ENCODE peak calls at places on chromosomes 11 and 22, in six cellular contexts. I, X, H, O, N and G are unnamed samples.

GRCh38 chr11:116471608-116472007 is 301.2 kb downstream of the BUD13 start:
- DNase-seq in I (no peak), X (peak; percentile 3), H (peak; percentile 10), O (no peak), N (no peak), G (no peak)

GRCh38 chr11:113664069-113664980 is 41.8 kb downstream of the TMPRSS5 start:
- DNase-seq in I (no peak), X (peak; percentile 40), H (peak; percentile 57), O (no peak), N (no peak), G (no peak)

GRCh38 chr11:126890561-126890960 is 110.0 kb downstream of the KIRREL3 start:
- DNase-seq in I (no peak), X (no peak), H (no peak), O (no peak), N (no peak), G (no peak)

GRCh38 chr11:57432714-57433163 is 5.8 kb upstream of the SLC43A3 start:
- DNase-seq in I (no peak), X (no peak), H (peak; percentile 50), O (no peak), N (no peak), G (no peak)

GRCh38 chr22:23305321-23305910 is 125.1 kb downstream of the BCR start:
- DNase-seq in I (peak; percentile 84), X (no peak), H (peak; percentile 13), O (no peak), N (no peak), G (no peak)

GRCh38 chr22:50403701-50404101 is 60.6 kb downstream of the PPP6R2 start:
- DNase-seq in I (peak; percentile 85), X (no peak), H (no peak), O (no peak), N (peak; percentile 85), G (no peak)

GRCh38 chr11:2582958-2583604 is 116.7 kb downstream of the KCNQ1OT1 start:
- DNase-seq in I (peak; percentile 62), X (no peak), H (no peak), O (no peak), N (peak; percentile 26), G (no peak)

GRCh38 chr22:39266398-39267030 is 21.7 kb upstream of the PDGFB start:
- DNase-seq in I (no peak), X (no peak), H (no peak), O (no peak), N (peak; percentile 57), G (no peak)

GRCh38 chr22:50286275-50286674 is 16.1 kb upstream of the MAPK11 start:
- DNase-seq in I (no peak), X (no peak), H (no peak), O (no peak), N (no peak), G (no peak)

GRCh38 chr11:5658318-5658717 is 26.6 kb downstream of the TRIM5 start:
- DNase-seq in I (no peak), X (no peak), H (no peak), O (no peak), N (no peak), G (no peak)

GRCh38 chr22:42887114-42887513 is 30.0 kb upstream of the ARFGAP3 start:
- DNase-seq in I (no peak), X (no peak), H (no peak), O (no peak), N (no peak), G (no peak)

GRCh38 chr11:77147668-77148321 is 19.7 kb downstream of the MYO7A start:
- DNase-seq in I (no peak), X (no peak), H (no peak), O (peak; percentile 9), N (no peak), G (no peak)

GRCh38 chr22:30214703-30215405 is 31.7 kb downstream of the LIF start:
- DNase-seq in I (no peak), X (no peak), H (no peak), O (no peak), N (no peak), G (no peak)

GRCh38 chr11:111631034-111631665 is 28.9 kb downstream of the SIK2 start:
- DNase-seq in I (no peak), X (no peak), H (no peak), O (no peak), N (no peak), G (no peak)

DNA sequence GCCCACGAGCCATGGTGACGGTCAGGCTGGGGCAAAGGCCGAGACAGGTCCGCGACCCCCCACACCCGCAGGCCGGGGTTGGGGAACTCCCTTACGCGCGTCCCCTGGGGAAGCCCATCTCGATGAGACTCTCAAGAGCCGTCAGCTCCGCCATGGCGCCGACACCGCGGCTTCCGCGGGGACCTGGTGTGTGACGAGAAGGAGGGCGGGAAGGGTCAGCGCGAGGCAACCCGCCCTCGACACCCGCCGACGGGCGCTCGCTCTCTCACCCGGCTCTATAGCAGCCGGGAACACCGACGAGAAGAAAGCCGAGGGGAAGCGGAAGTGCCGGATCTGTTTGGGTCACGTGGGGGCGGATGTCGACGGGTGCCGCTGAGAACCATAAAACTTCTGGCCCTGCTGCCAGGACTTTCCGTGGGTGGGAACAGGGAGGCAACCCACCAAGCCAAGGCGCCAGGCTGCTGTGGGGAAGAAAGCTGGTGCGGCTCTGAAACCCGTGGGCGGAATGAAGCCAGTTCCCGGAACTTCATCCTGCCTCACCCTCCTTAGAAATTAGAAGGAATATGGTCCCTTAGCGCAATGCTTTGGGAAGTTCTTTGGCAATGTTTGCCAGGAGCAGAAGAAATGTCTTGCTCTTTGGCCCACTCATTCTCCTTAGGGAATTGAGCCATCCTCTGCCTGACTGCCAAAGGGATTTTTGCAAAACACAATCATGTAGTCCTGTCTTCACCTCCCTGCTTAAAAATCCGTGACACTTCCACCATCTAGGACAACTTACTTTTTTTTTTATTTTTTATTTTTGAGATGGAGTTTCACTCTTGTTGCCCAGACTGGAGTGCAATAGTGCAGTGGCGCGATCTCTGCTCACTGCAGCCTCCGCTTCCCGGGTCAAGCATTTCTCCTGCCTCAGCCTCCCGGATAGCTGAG is at the start of gene UBXN1:
- DNase-seq in I (peak; percentile 94), X (peak; percentile 72), H (no peak), O (peak; percentile 76), N (peak; percentile 95), G (peak; percentile 73)
- TF ChIP-seq CTCF in I (no peak), X (no peak), H (no peak), O (no peak), N (no peak), G (no peak)

DNA sequence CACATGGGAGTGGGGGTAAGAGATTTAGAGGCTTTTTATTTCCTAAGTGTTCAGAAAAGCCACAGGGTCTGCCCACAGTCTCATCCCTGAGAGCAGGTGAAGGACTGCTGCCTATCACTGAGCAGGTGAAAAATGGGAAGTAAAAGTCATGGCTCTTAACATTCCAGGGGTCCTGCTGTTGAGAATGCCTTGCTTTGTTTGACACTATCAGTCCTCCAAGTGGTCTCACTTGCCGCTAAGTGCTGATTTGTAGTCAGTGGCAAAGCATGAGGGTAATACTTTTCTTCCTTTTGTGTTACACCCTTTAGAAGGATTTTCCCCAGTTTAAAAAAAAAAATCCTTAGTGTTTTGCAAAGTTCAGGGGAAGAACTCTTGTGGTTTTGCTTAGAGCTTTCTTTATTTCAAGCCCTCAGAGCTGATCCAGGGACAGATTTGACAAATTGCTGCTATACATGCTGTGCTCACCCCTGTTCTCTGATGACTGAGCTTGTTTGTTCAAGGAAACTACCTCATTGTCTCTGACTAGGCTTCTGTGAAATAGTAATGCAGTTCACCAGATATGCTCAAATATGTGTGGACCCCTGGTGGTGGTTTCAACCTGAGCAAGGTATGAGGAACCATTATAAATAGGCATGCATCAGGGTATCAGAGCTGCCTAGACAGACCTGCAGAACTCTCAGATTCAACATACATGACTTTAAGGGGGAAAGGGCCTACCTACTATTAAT is 141.0 kb downstream of the ARHGAP42 start:
- DNase-seq in I (no peak), X (no peak), H (no peak), O (no peak), N (no peak), G (no peak)
- TF ChIP-seq CTCF in I (no peak), X (peak; percentile 21), H (no peak), O (no peak), N (no peak), G (peak; percentile 8)

GRCh38 chr11:65553301-65554001 is 4.7 kb downstream of the LTBP3 start:
- DNase-seq in I (no peak), X (no peak), H (no peak), O (peak; percentile 80), N (no peak), G (no peak)

GRCh38 chr11:65549088-65549487 is 9.1 kb downstream of the LTBP3 start:
- DNase-seq in I (no peak), X (no peak), H (no peak), O (no peak), N (no peak), G (no peak)

GRCh38 chr11:65554057-65554818 is 3.9 kb downstream of the LTBP3 start:
- DNase-seq in I (no peak), X (no peak), H (no peak), O (no peak), N (no peak), G (no peak)

GRCh38 chr11:65552413-65552951 is 5.7 kb downstream of the LTBP3 start:
- DNase-seq in I (no peak), X (no peak), H (no peak), O (no peak), N (no peak), G (no peak)

DNA sequence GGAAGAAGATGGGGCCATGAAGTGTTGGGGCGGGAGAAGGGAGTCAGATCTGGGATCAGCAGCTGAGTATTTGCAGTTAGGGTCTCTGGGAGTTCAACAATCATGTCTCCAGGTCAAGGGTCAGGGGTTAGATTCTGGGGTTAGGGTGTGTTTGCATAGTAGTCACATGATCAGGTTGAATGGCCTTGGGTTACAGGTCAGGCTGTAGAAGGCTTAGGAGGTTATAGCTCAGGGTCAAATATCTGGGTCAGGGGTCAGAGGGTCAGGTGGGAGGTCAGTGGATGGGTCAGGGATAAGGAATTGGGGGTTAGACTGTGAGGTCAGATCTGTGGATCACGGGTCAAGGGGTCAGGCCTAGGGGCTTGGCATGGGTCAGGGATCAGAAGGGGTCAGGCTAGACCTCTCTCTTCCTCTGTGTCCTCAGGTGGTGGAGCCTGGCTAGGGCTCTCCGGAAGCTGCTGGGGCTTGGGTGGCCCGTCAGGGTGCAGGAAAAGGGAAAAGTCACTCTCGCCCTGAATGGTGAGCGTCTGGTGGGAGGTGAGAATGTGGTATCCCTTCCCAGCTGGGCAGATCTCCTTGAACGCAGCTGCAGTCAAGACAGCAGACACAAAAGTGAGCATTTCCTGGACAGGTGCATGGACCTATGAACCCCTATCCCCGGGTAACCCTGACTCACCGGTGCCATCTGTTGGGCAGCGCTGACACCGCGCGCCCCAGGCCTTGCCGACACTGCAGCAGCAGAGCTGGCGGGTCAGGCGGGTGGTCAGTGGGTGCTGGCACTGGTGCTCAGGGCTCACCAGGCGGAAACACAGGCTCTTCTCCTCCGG is 6.4 kb downstream of the LTBP3 start:
- DNase-seq in I (no peak), X (no peak), H (no peak), O (peak; percentile 63), N (peak; percentile 67), G (no peak)
- TF ChIP-seq CTCF in I (peak; percentile 23), X (peak; percentile 47), H (peak; percentile 41), O (peak; percentile 78), N (peak; percentile 27), G (peak; percentile 36)

GRCh38 chr11:134261626-134262488 is 8.5 kb downstream of the ACAD8 start:
- DNase-seq in I (no peak), X (no peak), H (no peak), O (peak; percentile 13), N (no peak), G (no peak)

GRCh38 chr11:134260503-134260902 is 7.1 kb downstream of the ACAD8 start:
- DNase-seq in I (no peak), X (no peak), H (no peak), O (no peak), N (no peak), G (no peak)

GRCh38 chr11:134258577-134258976 is 5.2 kb downstream of the ACAD8 start:
- DNase-seq in I (no peak), X (no peak), H (no peak), O (no peak), N (no peak), G (no peak)

GRCh38 chr11:134257101-134257500 is 3.7 kb downstream of the ACAD8 start:
- DNase-seq in I (no peak), X (no peak), H (no peak), O (no peak), N (no peak), G (no peak)

GRCh38 chr11:134261000-134261399 is 7.6 kb downstream of the ACAD8 start:
- DNase-seq in I (no peak), X (no peak), H (no peak), O (no peak), N (no peak), G (no peak)
- TF ChIP-seq CTCF in I (no peak), X (no peak), H (no peak), O (no peak), N (no peak), G (no peak)